ENCODE peak calls at places on chromosomes 11 and 22, in ten cellular contexts. Q, V, K, S, B, A, J, P, I and H are unnamed samples.
A peak's percentile ranks its signal among the peaks of the same experiment; 100 is the strongest.

GRCh38 chr11:61339490-61339878 is 6.5 kb downstream of the TKFC start:
- DNase-seq in B (no peak), P (no peak), A (no peak), J (no peak), K (no peak), S (peak; percentile 81), I (no peak), V (no peak), Q (no peak), H (no peak)

GRCh38 chr22:17269224-17269606 is 50.0 kb upstream of the ADA2 start:
- DNase-seq in V (no peak), Q (no peak), P (no peak), A (no peak), K (no peak), I (no peak), J (no peak), B (no peak), S (no peak), H (no peak)

GRCh38 chr22:41512421-41513194 is 31.7 kb downstream of the POLR3H start:
- DNase-seq in Q (peak; percentile 48), K (no peak), P (no peak), B (peak; percentile 70), V (no peak), S (no peak), A (peak; percentile 65), J (no peak), I (no peak), H (peak; percentile 23)

GRCh38 chr22:37750596-37751162 is 53.8 kb downstream of the TRIOBP start:
- DNase-seq in P (no peak), A (no peak), K (no peak), J (no peak), I (no peak), Q (no peak), V (no peak), B (no peak), S (no peak), H (no peak)

GRCh38 chr22:31490496-31490925 is 869 bp upstream of the EIF4ENIF1 start:
- DNase-seq in B (peak; percentile 79), A (peak; percentile 69), K (peak; percentile 29), Q (peak; percentile 71), V (peak; percentile 56), I (peak; percentile 34), J (peak; percentile 1), S (peak; percentile 88), P (peak; percentile 72), H (peak; percentile 14)

GRCh38 chr11:59898046-59898445 is 19.5 kb downstream of the OOSP3 start:
- DNase-seq in A (no peak), K (no peak), Q (no peak), I (no peak), J (no peak), B (no peak), P (no peak), V (no peak), S (no peak), H (no peak)

GRCh38 chr22:49991907-49992533 is 20.5 kb downstream of the IL17REL start:
- DNase-seq in A (no peak), K (no peak), V (no peak), B (no peak), S (peak; percentile 52), I (no peak), P (no peak), J (no peak), Q (no peak), H (no peak)

GRCh38 chr22:21022955-21023614 is 8.1 kb downstream of the P2RX6 start:
- DNase-seq in S (no peak), J (no peak), I (no peak), V (no peak), P (no peak), K (no peak), A (no peak), B (no peak), Q (no peak), H (no peak)

DNA sequence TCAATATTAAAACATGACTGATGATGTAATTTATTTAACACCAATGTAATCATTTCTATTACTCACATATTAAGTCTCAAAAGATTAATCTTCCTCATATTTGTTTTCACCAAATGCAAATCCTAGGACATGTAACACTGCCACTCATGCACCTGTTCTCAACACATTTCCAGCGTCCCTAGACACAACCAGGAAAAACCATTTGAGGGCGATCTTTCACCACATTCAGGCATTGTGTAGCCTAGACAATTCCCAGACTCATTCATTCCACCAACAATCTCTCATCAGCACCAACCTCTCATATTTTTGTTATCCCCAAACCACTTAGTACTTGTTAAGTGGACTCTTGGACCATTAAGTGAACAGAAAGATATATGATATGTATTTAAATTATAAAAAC is 66.1 kb downstream of the SLC36A4 start:
- DNase-seq in B (no peak), A (no peak), V (no peak), P (no peak), J (no peak), I (no peak), Q (peak; percentile 5), S (no peak), K (no peak), H (no peak)
- TF ChIP-seq CTCF in B (peak; percentile 17), A (peak; percentile 23), V (peak; percentile 14), P (no peak), J (peak; percentile 28), I (no peak), Q (no peak), S (no peak), K (no peak), H (no peak)

GRCh38 chr11:114199051-114199450 is 97.1 kb upstream of the NNMT start:
- DNase-seq in Q (no peak), I (no peak), P (no peak), A (no peak), K (no peak), B (no peak), S (no peak), J (no peak), V (no peak), H (no peak)

GRCh38 chr11:114197799-114198500 is 98.2 kb upstream of the NNMT start:
- DNase-seq in J (no peak), Q (peak; percentile 99), P (peak; percentile 83), S (peak; percentile 93), I (no peak), A (peak; percentile 38), K (no peak), V (peak; percentile 78), B (peak; percentile 71), H (no peak)

GRCh38 chr11:114193730-114194674 is 102.2 kb upstream of the NNMT start:
- DNase-seq in I (no peak), B (no peak), S (no peak), K (no peak), A (no peak), V (no peak), P (no peak), Q (no peak), J (no peak), H (no peak)

GRCh38 chr11:114196994-114197702 is 99.1 kb upstream of the NNMT start:
- DNase-seq in P (no peak), S (no peak), K (no peak), V (no peak), B (no peak), A (no peak), I (no peak), J (no peak), Q (no peak), H (no peak)

DNA sequence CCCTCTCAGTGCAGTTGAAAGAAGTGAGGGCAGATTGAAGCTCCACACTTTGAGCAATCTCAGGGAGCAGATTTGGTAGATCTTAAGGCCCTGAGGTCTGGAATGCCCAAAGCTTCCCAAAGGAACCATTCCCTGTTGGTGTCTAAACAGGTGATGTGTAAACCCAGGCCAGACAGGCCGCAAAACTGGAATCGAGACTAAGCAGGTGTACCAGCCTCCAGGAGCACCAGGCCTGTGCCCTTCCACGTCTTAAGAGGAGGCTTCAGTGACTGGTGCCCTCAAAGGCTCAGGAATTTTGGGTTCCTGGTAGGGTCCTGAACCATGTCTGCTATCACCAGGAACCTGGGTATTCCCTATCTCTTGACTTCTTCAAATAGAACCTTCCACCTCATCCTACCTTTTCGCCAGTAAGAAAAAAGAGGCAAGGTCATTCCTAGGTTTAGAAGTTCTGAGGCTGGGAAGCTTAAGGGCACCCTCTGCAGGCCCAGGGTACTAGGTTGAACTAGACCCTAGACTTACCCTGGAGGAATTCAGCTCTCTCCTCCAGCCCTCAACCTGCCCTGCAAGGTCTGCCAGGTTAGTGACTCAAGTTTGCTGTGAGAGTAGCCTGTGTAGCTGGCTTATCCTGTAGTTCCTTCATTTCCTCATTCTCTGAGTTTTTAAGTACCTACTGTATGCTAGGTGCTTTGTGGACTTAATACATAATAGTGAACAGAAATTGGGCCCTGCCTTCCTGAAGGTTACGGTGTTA is 100.0 kb upstream of the NNMT start:
- DNase-seq in P (peak; percentile 58), K (no peak), A (no peak), S (no peak), J (no peak), I (no peak), Q (peak; percentile 45), V (no peak), B (no peak), H (no peak)
- TF ChIP-seq CTCF in P (no peak), K (no peak), A (no peak), S (no peak), J (no peak), I (no peak), Q (peak; percentile 0), V (peak; percentile 24), B (no peak), H (no peak)

GRCh38 chr11:94925422-94926270 is 47.7 kb downstream of the CWC15 start:
- DNase-seq in P (no peak), K (no peak), V (no peak), A (no peak), Q (peak; percentile 10), B (no peak), J (no peak), S (no peak), I (no peak), H (no peak)

GRCh38 chr11:94926698-94927237 is 46.6 kb downstream of the CWC15 start:
- DNase-seq in J (peak; percentile 47), I (peak; percentile 85), P (peak; percentile 73), V (peak; percentile 89), K (no peak), B (peak; percentile 94), S (peak; percentile 90), A (peak; percentile 89), Q (peak; percentile 96), H (peak; percentile 91)

GRCh38 chr11:94928146-94928995 is 45.0 kb downstream of the CWC15 start:
- DNase-seq in A (no peak), K (no peak), S (no peak), B (no peak), P (no peak), J (no peak), Q (peak; percentile 31), I (no peak), V (no peak), H (no peak)

GRCh38 chr11:94924074-94925031 is 49.0 kb downstream of the CWC15 start:
- DNase-seq in S (no peak), P (no peak), Q (no peak), B (peak; percentile 35), V (no peak), A (no peak), J (no peak), K (no peak), I (no peak), H (no peak)

DNA sequence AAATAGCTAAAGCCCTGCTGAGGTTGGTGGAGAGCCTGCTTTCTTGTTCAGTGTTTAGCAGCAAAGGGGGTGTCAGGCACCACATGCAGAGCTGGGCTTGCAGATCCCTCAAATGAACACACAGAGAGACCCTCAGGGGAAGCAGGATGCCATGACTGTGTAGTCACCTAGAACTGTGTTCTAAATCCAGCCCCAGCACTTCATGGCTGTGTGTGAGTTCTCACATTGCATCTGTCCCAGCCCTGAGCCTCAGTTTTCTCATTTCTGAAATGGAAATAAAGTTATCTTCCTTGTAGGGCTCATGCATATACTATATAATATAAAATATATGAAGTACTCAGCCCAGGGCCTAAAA is 47.1 kb downstream of the CWC15 start:
- DNase-seq in K (no peak), P (no peak), B (peak; percentile 27), V (no peak), J (no peak), I (no peak), S (no peak), A (peak; percentile 27), Q (no peak), H (no peak)
- TF ChIP-seq CTCF in K (no peak), P (no peak), B (no peak), V (no peak), J (no peak), I (no peak), S (no peak), A (no peak), Q (no peak), H (no peak)

DNA sequence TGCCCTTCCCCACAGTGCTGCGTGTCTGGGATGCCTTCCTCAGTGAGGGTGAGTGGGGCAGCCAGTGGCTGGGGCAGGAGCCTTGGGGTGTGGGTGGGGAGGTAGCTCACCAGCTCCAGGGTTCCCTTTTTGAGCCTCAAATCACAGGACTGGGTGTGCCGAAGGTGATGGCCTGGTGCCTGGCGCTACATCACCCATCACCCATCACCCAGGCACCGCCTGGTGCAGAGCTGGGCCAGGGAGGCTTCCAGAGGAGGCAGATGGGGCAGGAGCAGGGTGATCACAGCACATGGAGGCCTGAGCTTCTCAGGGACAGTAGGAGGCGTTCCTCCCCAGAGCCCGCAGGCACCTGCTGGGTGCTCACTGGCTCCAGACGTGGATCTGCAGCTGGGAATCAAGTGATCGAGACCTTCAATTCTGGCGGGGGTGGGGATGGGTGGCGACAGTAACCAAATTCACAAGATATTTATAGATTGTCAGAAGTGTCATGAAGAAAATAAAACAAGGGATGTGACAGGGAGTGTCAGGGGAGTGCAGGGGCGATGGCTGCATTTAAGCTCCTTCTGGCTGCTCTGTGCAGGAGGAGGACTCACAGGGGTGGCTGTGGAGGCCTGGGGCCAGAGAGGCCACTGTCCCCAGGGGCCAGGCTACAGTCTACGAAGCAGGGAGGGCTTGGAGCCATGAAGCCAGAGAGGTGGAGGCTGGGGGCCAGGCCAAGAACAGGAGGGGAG is 3.3 kb downstream of the TBC1D10C start:
- DNase-seq in I (no peak), Q (no peak), P (peak; percentile 46), B (no peak), V (no peak), S (no peak), A (no peak), J (no peak), K (no peak), H (no peak)
- TF ChIP-seq CTCF in I (no peak), Q (no peak), P (no peak), B (no peak), V (no peak), S (no peak), A (no peak), J (no peak), K (no peak), H (no peak)